ENCODE peak calls at places on chromosome 11, in eight cellular contexts. Q is stimulated activated CD8-positive, alpha-beta memory T cell treated with anti-CD3 and anti-CD28 coated beads, Interleukin-4, amount 100 ng/mL, for 4 hours; P is kidney tubule cell; E is EL; D is activated CD4-positive, alpha-beta T cell treated with anti-CD3 and anti-CD28 coated beads, Interleukin-2, amount 50 U/mL, for 24 hours; X is cardiac muscle cell; W is NCI-H1436 treated with DMSO at 0.1 percent for 48 hours; F is NCI-H345. C is an unnamed sample.

GRCh38 chr11:61529537-61530225 is 21.1 kb downstream of the LRRC10B start:
- DNase-seq in X (no peak), D (no peak), Q (no peak), P (peak), F (peak), W (no peak), E (no peak), C (peak)

GRCh38 chr11:22567759-22568158 is 57.9 kb downstream of the FANCF start:
- DNase-seq in F (no peak), P (no peak), W (no peak), D (no peak), X (no peak), E (no peak), Q (no peak), C (no peak)

GRCh38 chr11:65500262-65501004 is 1.6 kb downstream of the MALAT1 start:
- DNase-seq in F (no peak), X (peak), Q (no peak), P (peak), E (peak), W (no peak), D (no peak), C (peak)

GRCh38 chr11:43359432-43359818 is 705 bp downstream of the TTC17 start:
- DNase-seq in W (no peak), F (no peak), P (peak), X (peak), Q (no peak), D (peak), E (peak), C (peak)

GRCh38 chr11:12196862-12197261 is 86.5 kb downstream of the MICAL2 start:
- DNase-seq in D (no peak), E (no peak), P (no peak), Q (no peak), F (no peak), W (no peak), X (no peak), C (no peak)

GRCh38 chr11:95556342-95557151 is 233.0 kb downstream of the FAM76B start:
- DNase-seq in X (peak), Q (no peak), W (no peak), F (no peak), P (no peak), D (peak), E (no peak), C (peak)

GRCh38 chr11:117771841-117772240 is 25.2 kb downstream of the DSCAML1 start:
- DNase-seq in E (no peak), W (no peak), Q (no peak), P (no peak), F (no peak), X (no peak), D (no peak), C (no peak)

GRCh38 chr11:43937434-43938411 is 4.7 kb upstream of the C11orf96 start:
- DNase-seq in E (peak), P (peak), Q (no peak), F (no peak), X (peak), W (no peak), D (no peak), C (peak)

GRCh38 chr11:95494856-95495255 is 263.9 kb upstream of the SESN3 start:
- DNase-seq in Q (no peak), D (no peak), P (no peak), E (no peak), X (no peak), W (no peak), F (no peak), C (no peak)

GRCh38 chr11:120513436-120514315 is 2.1 kb downstream of the GRIK4 start:
- DNase-seq in P (no peak), W (no peak), X (no peak), D (no peak), E (no peak), F (no peak), Q (no peak), C (no peak)

GRCh38 chr11:130371004-130371590 is 56.4 kb upstream of the ZBTB44 start:
- DNase-seq in F (no peak), D (no peak), X (no peak), Q (no peak), P (peak), W (no peak), E (no peak), C (no peak)

GRCh38 chr11:124760205-124760652 is 1.9 kb downstream of the ESAM start:
- DNase-seq in D (no peak), P (no peak), E (no peak), X (no peak), Q (no peak), W (no peak), F (no peak), C (no peak)

C was measured in foreskin fibroblast.